ENCODE peak calls at places on chromosomes 13 and 19, in four cellular contexts. X is thoracic aorta, L is glutamatergic neuron, P is GM10248. Y is an unnamed sample.
A peak's percentile ranks its signal among the peaks of the same experiment; 100 is the strongest.

GRCh38 chr13:20101467-20102316 is 59.2 kb downstream of the GJA3 start:
- DNase-seq in X (no peak), L (no peak), P (no peak), Y (no peak)

GRCh38 chr13:107817652-107818287 is 397.6 kb downstream of the LIG4 start:
- DNase-seq in X (no peak), L (no peak), P (no peak), Y (no peak)

GRCh38 chr19:7199613-7200533 is 94.3 kb downstream of the INSR start:
- DNase-seq in X (no peak), L (no peak), P (no peak), Y (peak; percentile 51)

GRCh38 chr13:49319555-49320350 is 72.0 kb downstream of the CDADC1 start:
- DNase-seq in X (no peak), L (no peak), P (no peak), Y (no peak)

GRCh38 chr19:1384478-1385110 is 887 bp downstream of the NDUFS7 start:
- DNase-seq in X (no peak), L (no peak), P (no peak), Y (no peak)

GRCh38 chr19:51511353-51511752 is 9.8 kb upstream of the SIGLEC12 start:
- DNase-seq in X (no peak), L (peak; percentile 49), P (no peak), Y (peak; percentile 7)

GRCh38 chr19:45211751-45212381 is 33.3 kb downstream of the BLOC1S3 start:
- DNase-seq in X (no peak), L (no peak), P (no peak), Y (peak; percentile 59)

GRCh38 chr13:30847697-30848307 is 58.3 kb upstream of the MEDAG start:
- DNase-seq in X (peak; percentile 54), L (no peak), P (no peak), Y (peak; percentile 96)

GRCh38 chr19:610071-610800 is 20.6 kb downstream of the HCN2 start:
- DNase-seq in X (no peak), L (no peak), P (no peak), Y (no peak)

GRCh38 chr19:18044825-18045304 is 36.9 kb downstream of the ARRDC2 start:
- DNase-seq in X (no peak), L (peak; percentile 23), P (peak; percentile 89), Y (peak; percentile 83)

GRCh38 chr13:110156186-110157065 is 150.5 kb downstream of the COL4A1 start:
- DNase-seq in X (no peak), L (no peak), P (no peak), Y (no peak)

GRCh38 chr13:87671824-87672603 is 843 bp downstream of the SLITRK5 start:
- DNase-seq in X (no peak), L (peak; percentile 65), P (peak; percentile 7), Y (peak; percentile 38)

GRCh38 chr13:71580614-71581013 is 286.4 kb downstream of the DACH1 start:
- DNase-seq in X (no peak), L (no peak), P (no peak), Y (no peak)

GRCh38 chr13:49308104-49308875 is 60.6 kb downstream of the CDADC1 start:
- DNase-seq in X (peak; percentile 73), L (no peak), P (no peak), Y (no peak)

GRCh38 chr13:48165063-48165462 is 67.9 kb upstream of the ITM2B start:
- DNase-seq in X (no peak), L (no peak), P (no peak), Y (no peak)

GRCh38 chr19:801030-801860 is 4.0 kb downstream of the PTBP1 start:
- DNase-seq in X (peak; percentile 55), L (no peak), P (no peak), Y (peak; percentile 75)

GRCh38 chr13:74280093-74280794 is 146.0 kb upstream of the KLF12 start:
- DNase-seq in X (no peak), L (no peak), P (no peak), Y (no peak)

GRCh38 chr19:4657835-4658234 is 12.3 kb downstream of the MYDGF start:
- DNase-seq in X (no peak), L (no peak), P (no peak), Y (no peak)

GRCh38 chr19:44587863-44588752 is 25.3 kb upstream of the IGSF23 start:
- DNase-seq in X (no peak), L (no peak), P (no peak), Y (peak; percentile 88)

GRCh38 chr13:99501952-99502310 is 659 bp downstream of the TM9SF2 start:
- DNase-seq in X (no peak), L (peak; percentile 23), P (no peak), Y (no peak)

GRCh38 chr19:17687857-17688784 is at the start of gene UNC13A:
- DNase-seq in X (no peak), L (peak; percentile 78), P (peak; percentile 72), Y (no peak)

GRCh38 chr13:47553329-47553977 is 447.6 kb downstream of the SUCLA2 start:
- DNase-seq in X (no peak), L (no peak), P (no peak), Y (no peak)

GRCh38 chr19:21238670-21239069 is 90.5 kb downstream of the ZNF708 start:
- DNase-seq in X (no peak), L (no peak), P (no peak), Y (no peak)

GRCh38 chr13:92838786-92839185 is 387.8 kb upstream of the GPC6 start:
- DNase-seq in X (no peak), L (no peak), P (no peak), Y (peak; percentile 93)

GRCh38 chr19:35247526-35248309 is 1.1 kb upstream of the LSR start:
- DNase-seq in X (no peak), L (peak; percentile 45), P (peak; percentile 82), Y (peak; percentile 90)

GRCh38 chr19:21432590-21432989 is 35.7 kb downstream of the ZNF493 start:
- DNase-seq in X (no peak), L (no peak), P (no peak), Y (no peak)

GRCh38 chr13:40313269-40314200 is 352.9 kb downstream of the FOXO1 start:
- DNase-seq in X (no peak), L (no peak), P (no peak), Y (no peak)

GRCh38 chr19:35125270-35125717 is 9.6 kb downstream of the LGI4 start:
- DNase-seq in X (no peak), L (no peak), P (no peak), Y (no peak)

GRCh38 chr19:37932985-37933953 is 26.3 kb downstream of the SIPA1L3 start:
- DNase-seq in X (no peak), L (peak; percentile 54), P (no peak), Y (peak; percentile 77)

GRCh38 chr19:49488863-49489537 is 1.6 kb downstream of the RPL13A start:
- DNase-seq in X (no peak), L (no peak), P (no peak), Y (no peak)

GRCh38 chr19:18196511-18196845 is 3.5 kb downstream of the MPV17L2 start:
- DNase-seq in X (no peak), L (no peak), P (no peak), Y (no peak)

GRCh38 chr13:100438059-100438788 is 150.4 kb downstream of the GGACT start:
- DNase-seq in X (no peak), L (no peak), P (no peak), Y (no peak)

DNA sequence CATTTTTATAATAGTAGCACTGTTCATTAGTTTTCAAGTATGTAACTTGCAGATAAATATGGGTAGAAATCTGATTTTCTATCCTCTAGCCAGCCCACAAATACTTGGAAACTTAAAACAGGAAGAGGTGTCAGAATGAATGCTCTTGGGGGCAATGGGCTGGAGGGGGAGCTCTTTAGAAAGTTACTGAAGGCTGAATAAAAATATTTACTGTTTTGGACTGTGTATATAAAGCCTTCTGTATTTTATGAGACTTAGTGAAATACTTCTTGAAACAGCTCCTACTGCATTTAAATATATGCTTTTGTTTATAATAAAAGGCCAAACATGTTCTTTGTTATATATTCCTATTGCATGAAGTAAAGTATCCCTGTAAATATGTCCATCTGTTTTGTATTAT is 138.8 kb downstream of the RGCC start:
- DNase-seq in X (no peak), L (no peak), P (no peak), Y (no peak)
- TF ChIP-seq CTCF in X (no peak), L (no peak), P (no peak), Y (no peak)

GRCh38 chr19:14089412-14089661 is 1.2 kb downstream of the SAMD1 start:
- DNase-seq in X (no peak), L (no peak), P (no peak), Y (no peak)
- TF ChIP-seq CTCF in X (no peak), L (peak; percentile 27), P (peak; percentile 27), Y (no peak)

GRCh38 chr13:95156208-95156607 is 145.0 kb downstream of the ABCC4 start:
- DNase-seq in X (no peak), L (no peak), P (no peak), Y (peak; percentile 29)
- TF ChIP-seq CTCF in X (no peak), L (no peak), P (peak; percentile 23), Y (peak; percentile 62)

GRCh38 chr13:33263484-33263883 is 22.1 kb downstream of the STARD13 start:
- DNase-seq in X (no peak), L (no peak), P (no peak), Y (no peak)

GRCh38 chr13:33262069-33262487 is 23.5 kb downstream of the STARD13 start:
- DNase-seq in X (no peak), L (no peak), P (no peak), Y (peak; percentile 85)

GRCh38 chr13:33263976-33264619 is 21.5 kb downstream of the STARD13 start:
- DNase-seq in X (no peak), L (no peak), P (no peak), Y (no peak)

GRCh38 chr13:33262554-33262953 is 23.0 kb downstream of the STARD13 start:
- DNase-seq in X (no peak), L (no peak), P (no peak), Y (no peak)

GRCh38 chr13:33262997-33263396 is 22.6 kb downstream of the STARD13 start:
- DNase-seq in X (no peak), L (no peak), P (no peak), Y (no peak)
- TF ChIP-seq CTCF in X (no peak), L (no peak), P (no peak), Y (no peak)

GRCh38 chr13:111284579-111284978 is 35.9 kb upstream of the TEX29 start:
- DNase-seq in X (no peak), L (no peak), P (no peak), Y (no peak)

GRCh38 chr13:111283991-111284390 is 36.5 kb upstream of the TEX29 start:
- DNase-seq in X (no peak), L (no peak), P (no peak), Y (no peak)

GRCh38 chr13:111287201-111287600 is 33.2 kb upstream of the TEX29 start:
- DNase-seq in X (no peak), L (no peak), P (no peak), Y (no peak)

GRCh38 chr13:111288276-111288675 is 32.2 kb upstream of the TEX29 start:
- DNase-seq in X (no peak), L (no peak), P (no peak), Y (no peak)

DNA sequence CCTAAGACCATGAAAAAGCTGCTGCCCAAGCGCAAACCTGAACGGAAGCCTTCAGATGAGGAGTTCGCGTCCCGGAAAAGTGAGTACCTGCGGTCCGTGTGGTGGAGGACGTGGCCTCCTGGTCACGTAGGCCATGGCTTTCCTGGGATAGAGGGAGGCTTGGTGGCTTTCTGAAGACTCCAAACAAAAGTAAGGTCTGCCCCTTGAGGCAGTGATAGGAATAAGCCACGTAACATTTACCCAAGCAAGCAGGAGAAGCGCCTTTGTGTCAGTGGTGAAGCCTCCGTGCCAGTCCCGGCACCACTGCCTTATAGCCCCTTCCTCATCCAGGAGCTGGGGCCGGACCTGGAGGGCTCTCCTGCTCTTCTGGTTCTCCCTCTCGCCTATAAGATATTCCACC is 34.3 kb upstream of the TEX29 start:
- DNase-seq in X (no peak), L (no peak), P (no peak), Y (no peak)
- TF ChIP-seq CTCF in X (no peak), L (no peak), P (no peak), Y (no peak)

GRCh38 chr19:2962018-2962670 is 15.2 kb upstream of the TLE6 start:
- DNase-seq in X (no peak), L (peak; percentile 40), P (peak; percentile 72), Y (peak; percentile 72)
- TF ChIP-seq CTCF in X (peak; percentile 74), L (peak; percentile 85), P (peak; percentile 60), Y (peak; percentile 87)